ENCODE peak calls at places on chromosomes 13 and 19, in four cellular contexts. One of them, this sample, is unnamed.

GRCh38 chr19:42198676-42199439 is 18.6 kb downstream of the DEDD2 start:
- DNase-seq in DMS153: no peak
- DNase-seq in globus pallidus: no peak
- DNase-seq in activated T-cell treated with anti-CD3 and anti-CD28 coated beads, Interleukin-2, amount 50 U/mL, for 24 hours: peak; percentile 68
- DNase-seq in this sample: no peak

GRCh38 chr19:37217533-37217854 is 520 bp upstream of the ZNF383 start:
- DNase-seq in DMS153: no peak
- DNase-seq in globus pallidus: no peak
- DNase-seq in activated T-cell treated with anti-CD3 and anti-CD28 coated beads, Interleukin-2, amount 50 U/mL, for 24 hours: no peak
- DNase-seq in this sample: no peak

GRCh38 chr19:3409346-3410064 is 43.1 kb downstream of the NFIC start:
- DNase-seq in DMS153: peak; percentile 8
- DNase-seq in globus pallidus: no peak
- DNase-seq in activated T-cell treated with anti-CD3 and anti-CD28 coated beads, Interleukin-2, amount 50 U/mL, for 24 hours: no peak
- DNase-seq in this sample: peak; percentile 34

GRCh38 chr19:49347835-49348234 is 12.6 kb downstream of the CD37 start:
- DNase-seq in DMS153: no peak
- DNase-seq in globus pallidus: no peak
- DNase-seq in activated T-cell treated with anti-CD3 and anti-CD28 coated beads, Interleukin-2, amount 50 U/mL, for 24 hours: no peak
- DNase-seq in this sample: peak; percentile 49

GRCh38 chr13:89115307-89115706 is 1444.1 kb downstream of the SLITRK5 start:
- DNase-seq in DMS153: no peak
- DNase-seq in globus pallidus: no peak
- DNase-seq in activated T-cell treated with anti-CD3 and anti-CD28 coated beads, Interleukin-2, amount 50 U/mL, for 24 hours: no peak
- DNase-seq in this sample: no peak

GRCh38 chr13:70568571-70568970 is 460.3 kb upstream of the KLHL1 start:
- DNase-seq in DMS153: no peak
- DNase-seq in globus pallidus: peak; percentile 30
- DNase-seq in activated T-cell treated with anti-CD3 and anti-CD28 coated beads, Interleukin-2, amount 50 U/mL, for 24 hours: no peak
- DNase-seq in this sample: peak; percentile 45

GRCh38 chr13:78589206-78589605 is 14.1 kb downstream of the POU4F1 start:
- DNase-seq in DMS153: no peak
- DNase-seq in globus pallidus: no peak
- DNase-seq in activated T-cell treated with anti-CD3 and anti-CD28 coated beads, Interleukin-2, amount 50 U/mL, for 24 hours: no peak
- DNase-seq in this sample: peak; percentile 46

GRCh38 chr19:5335593-5335992 is 5.0 kb downstream of the PTPRS start:
- DNase-seq in DMS153: no peak
- DNase-seq in globus pallidus: no peak
- DNase-seq in activated T-cell treated with anti-CD3 and anti-CD28 coated beads, Interleukin-2, amount 50 U/mL, for 24 hours: no peak
- DNase-seq in this sample: no peak

GRCh38 chr13:40518481-40518882 is 148.0 kb downstream of the FOXO1 start:
- DNase-seq in DMS153: no peak
- DNase-seq in globus pallidus: no peak
- DNase-seq in activated T-cell treated with anti-CD3 and anti-CD28 coated beads, Interleukin-2, amount 50 U/mL, for 24 hours: peak; percentile 78
- DNase-seq in this sample: peak; percentile 29

GRCh38 chr19:52415711-52416110 is 13.2 kb upstream of the ZNF534 start:
- DNase-seq in DMS153: no peak
- DNase-seq in globus pallidus: no peak
- DNase-seq in activated T-cell treated with anti-CD3 and anti-CD28 coated beads, Interleukin-2, amount 50 U/mL, for 24 hours: no peak
- DNase-seq in this sample: no peak

GRCh38 chr19:9498183-9498902 is at the start of gene ZNF560:
- DNase-seq in DMS153: no peak
- DNase-seq in globus pallidus: no peak
- DNase-seq in activated T-cell treated with anti-CD3 and anti-CD28 coated beads, Interleukin-2, amount 50 U/mL, for 24 hours: peak; percentile 28
- DNase-seq in this sample: no peak

GRCh38 chr19:13036366-13036976 is 41.2 kb downstream of the NFIX start:
- DNase-seq in DMS153: peak; percentile 82
- DNase-seq in globus pallidus: no peak
- DNase-seq in activated T-cell treated with anti-CD3 and anti-CD28 coated beads, Interleukin-2, amount 50 U/mL, for 24 hours: no peak
- DNase-seq in this sample: peak; percentile 50

GRCh38 chr13:114106991-114107685 is 25.3 kb downstream of the RASA3 start:
- DNase-seq in DMS153: no peak
- DNase-seq in globus pallidus: no peak
- DNase-seq in activated T-cell treated with anti-CD3 and anti-CD28 coated beads, Interleukin-2, amount 50 U/mL, for 24 hours: peak; percentile 29
- DNase-seq in this sample: no peak

This sample was measured in dermis blood vessel endothelial cell.